ENCODE peak calls at places on chromosomes 1 and 21, in six cellular contexts. V, C, N, Y, F and W are unnamed samples.

GRCh38 chr1:192807968-192808587 is 761 bp upstream of the RGS2 start:
- DNase-seq in C (peak; percentile 64), N (no peak), Y (peak; percentile 26), V (no peak), F (no peak), W (peak; percentile 70)

GRCh38 chr1:111908222-111908621 is 81.2 kb downstream of the KCND3 start:
- DNase-seq in Y (no peak), F (peak; percentile 36), C (no peak), V (no peak), N (no peak), W (no peak)

GRCh38 chr1:225572422-225572821 is 80.5 kb downstream of the ENAH start:
- DNase-seq in C (no peak), Y (no peak), F (no peak), V (no peak), N (no peak), W (no peak)

GRCh38 chr1:12177999-12178441 is 11.2 kb downstream of the TNFRSF1B start:
- DNase-seq in V (no peak), N (peak; percentile 96), C (no peak), F (no peak), Y (peak; percentile 96), W (peak; percentile 24)

GRCh38 chr1:234778215-234779159 is 168.5 kb upstream of the IRF2BP2 start:
- DNase-seq in Y (peak; percentile 32), F (no peak), V (peak; percentile 53), C (no peak), N (no peak), W (no peak)

GRCh38 chr1:234069760-234070159 is 165.3 kb downstream of the SLC35F3 start:
- DNase-seq in F (no peak), V (no peak), Y (no peak), N (no peak), C (no peak), W (peak; percentile 42)

GRCh38 chr21:35398366-35398982 is 349.4 kb upstream of the RUNX1 start:
- DNase-seq in N (no peak), Y (no peak), F (no peak), V (no peak), C (no peak), W (no peak)

GRCh38 chr1:93667642-93668041 is 14.0 kb downstream of the BCAR3 start:
- DNase-seq in F (no peak), C (no peak), Y (no peak), V (no peak), N (no peak), W (no peak)

GRCh38 chr1:151542710-151543129 is 2.6 kb downstream of the TUFT1 start:
- DNase-seq in C (no peak), N (no peak), Y (no peak), V (no peak), F (no peak), W (peak; percentile 18)

GRCh38 chr1:35727434-35727825 is 8.7 kb upstream of the C1orf216 start:
- DNase-seq in C (no peak), F (no peak), V (no peak), N (no peak), Y (no peak), W (no peak)

GRCh38 chr1:230327892-230328284 is 98.2 kb downstream of the PGBD5 start:
- DNase-seq in N (no peak), C (no peak), F (peak; percentile 51), V (no peak), Y (peak; percentile 34), W (no peak)

GRCh38 chr21:30880914-30881313 is 466 bp downstream of the KRTAP11-1 start:
- DNase-seq in V (no peak), Y (no peak), C (no peak), F (no peak), N (no peak), W (no peak)

GRCh38 chr21:31447477-31447876 is 103.4 kb upstream of the TIAM1 start:
- DNase-seq in V (no peak), N (no peak), Y (no peak), C (no peak), F (no peak), W (no peak)

GRCh38 chr1:43935711-43936427 is 2.3 kb downstream of the ARTN start:
- DNase-seq in F (no peak), C (no peak), Y (no peak), N (no peak), V (peak; percentile 70), W (no peak)

GRCh38 chr1:156816561-156817328 is at the start of gene SH2D2A:
- DNase-seq in C (no peak), V (peak; percentile 64), Y (peak; percentile 94), N (peak; percentile 94), F (peak; percentile 80), W (no peak)

GRCh38 chr1:31891280-31891679 is 46.9 kb downstream of the PTP4A2 start:
- DNase-seq in N (no peak), C (no peak), F (no peak), V (peak; percentile 9), Y (peak; percentile 26), W (no peak)

GRCh38 chr1:51946300-51946699 is 44.2 kb downstream of the RAB3B start:
- DNase-seq in N (no peak), V (no peak), F (no peak), C (no peak), Y (no peak), W (no peak)